ENCODE peak calls at places on chromosomes 1 and 21, in four cellular contexts. V is adipocyte; H is CD4-positive, CD25-positive, alpha-beta regulatory T cell; C is CD8-positive, alpha-beta T cell. J is an unnamed sample.

GRCh38 chr1:26991310-26992116 is 2.0 kb upstream of the TRNP1 start:
- DNase-seq in V (peak), H (no peak), C (no peak), J (no peak)

GRCh38 chr1:160124709-160125478 is 9.3 kb downstream of the ATP1A2 start:
- DNase-seq in V (peak), H (no peak), C (no peak), J (no peak)

GRCh38 chr1:34874581-34874980 is 15.0 kb upstream of the SMIM12 start:
- DNase-seq in V (no peak), H (no peak), C (no peak), J (no peak)

GRCh38 chr1:24899581-24900485 is 30.2 kb downstream of the RUNX3 start:
- DNase-seq in V (no peak), H (no peak), C (no peak), J (no peak)

GRCh38 chr1:10694274-10694632 is 102.2 kb downstream of the CASZ1 start:
- DNase-seq in V (peak), H (peak), C (peak), J (peak)

GRCh38 chr1:99820546-99820945 is 29.6 kb upstream of the AGL start:
- DNase-seq in V (no peak), H (peak), C (peak), J (no peak)

GRCh38 chr1:41414716-41415306 is 53.6 kb downstream of the FOXO6 start:
- DNase-seq in V (no peak), H (no peak), C (no peak), J (no peak)

GRCh38 chr1:85448358-85448757 is 16.6 kb downstream of the DDAH1 start:
- DNase-seq in V (peak), H (no peak), C (no peak), J (no peak)

GRCh38 chr1:246583448-246584185 is 17.4 kb downstream of the CNST start:
- DNase-seq in V (peak), H (no peak), C (no peak), J (no peak)

GRCh38 chr1:55876276-55877060 is 661.3 kb upstream of the USP24 start:
- DNase-seq in V (no peak), H (no peak), C (no peak), J (no peak)

GRCh38 chr1:116309090-116309870 is 63.8 kb upstream of the ATP1A1 start:
- DNase-seq in V (no peak), H (no peak), C (no peak), J (no peak)

GRCh38 chr21:39385299-39386145 is 36.6 kb upstream of the HMGN1 start:
- DNase-seq in V (peak), H (peak), C (peak), J (peak)

GRCh38 chr1:58358311-58358710 is 188.2 kb downstream of the OMA1 start:
- DNase-seq in V (peak), H (no peak), C (no peak), J (no peak)

GRCh38 chr1:214658785-214659184 is 55.8 kb downstream of the CENPF start:
- DNase-seq in V (peak), H (no peak), C (no peak), J (no peak)

GRCh38 chr1:187794561-187794960 is 965.8 kb downstream of the PLA2G4A start:
- DNase-seq in V (no peak), H (no peak), C (no peak), J (no peak)

GRCh38 chr1:97538113-97538512 is 382.7 kb downstream of the DPYD start:
- DNase-seq in V (no peak), H (no peak), C (no peak), J (no peak)

GRCh38 chr1:9886063-9886742 is 23.9 kb downstream of the CTNNBIP1 start:
- DNase-seq in V (no peak), H (no peak), C (no peak), J (no peak)

J was measured in activated gamma-delta T cell treated with Interleukin-2 at 50 U/mL for 16 hours.